ENCODE peak calls at places on chromosomes 12 and 14, in nine cellular contexts. One of them, this sample, is unnamed.

GRCh38 chr12:4267904-4268548 is 5.5 kb upstream of the CCND2 start:
- DNase-seq in PC-3: no peak
- DNase-seq in GM23248: no peak
- DNase-seq in GM23338: no peak
- DNase-seq in OCI-LY7: no peak
- DNase-seq in hepatocyte: no peak
- DNase-seq in HCT116: no peak
- DNase-seq in SK-N-SH: no peak
- DNase-seq in MM.1S: no peak
- DNase-seq in this sample: no peak

GRCh38 chr12:112422531-112422930 is 3.8 kb downstream of the PTPN11 start:
- DNase-seq in PC-3: no peak
- DNase-seq in GM23248: peak
- DNase-seq in GM23338: peak
- DNase-seq in OCI-LY7: no peak
- DNase-seq in hepatocyte: peak
- DNase-seq in HCT116: no peak
- DNase-seq in SK-N-SH: no peak
- DNase-seq in MM.1S: no peak
- DNase-seq in this sample: no peak

GRCh38 chr12:109737111-109737510 is 23.5 kb downstream of the FAM222A start:
- DNase-seq in PC-3: no peak
- DNase-seq in GM23248: no peak
- DNase-seq in GM23338: no peak
- DNase-seq in OCI-LY7: no peak
- DNase-seq in hepatocyte: no peak
- DNase-seq in HCT116: no peak
- DNase-seq in SK-N-SH: no peak
- DNase-seq in MM.1S: no peak
- DNase-seq in this sample: no peak

GRCh38 chr12:56979628-56980027 is 22.2 kb upstream of the RDH16 start:
- DNase-seq in PC-3: no peak
- DNase-seq in GM23248: peak
- DNase-seq in GM23338: no peak
- DNase-seq in OCI-LY7: no peak
- DNase-seq in hepatocyte: no peak
- DNase-seq in HCT116: no peak
- DNase-seq in SK-N-SH: no peak
- DNase-seq in MM.1S: peak
- DNase-seq in this sample: no peak

GRCh38 chr12:14936224-14936861 is 2.0 kb downstream of the ERP27 start:
- DNase-seq in PC-3: no peak
- DNase-seq in GM23248: peak
- DNase-seq in GM23338: peak
- DNase-seq in OCI-LY7: no peak
- DNase-seq in hepatocyte: no peak
- DNase-seq in HCT116: no peak
- DNase-seq in SK-N-SH: no peak
- DNase-seq in MM.1S: no peak
- DNase-seq in this sample: peak

GRCh38 chr12:24993756-24994155 is 44.9 kb upstream of the BCAT1 start:
- DNase-seq in PC-3: no peak
- DNase-seq in GM23248: no peak
- DNase-seq in GM23338: peak
- DNase-seq in OCI-LY7: no peak
- DNase-seq in hepatocyte: no peak
- DNase-seq in HCT116: no peak
- DNase-seq in SK-N-SH: no peak
- DNase-seq in MM.1S: no peak
- DNase-seq in this sample: peak

GRCh38 chr12:9634177-9634803 is 26.6 kb upstream of the KLRB1 start:
- DNase-seq in PC-3: peak
- DNase-seq in GM23248: peak
- DNase-seq in GM23338: peak
- DNase-seq in OCI-LY7: peak
- DNase-seq in hepatocyte: peak
- DNase-seq in HCT116: no peak
- DNase-seq in SK-N-SH: peak
- DNase-seq in MM.1S: peak
- DNase-seq in this sample: peak

GRCh38 chr12:77179515-77179914 is 114.1 kb upstream of the E2F7 start:
- DNase-seq in PC-3: no peak
- DNase-seq in GM23248: no peak
- DNase-seq in GM23338: peak
- DNase-seq in OCI-LY7: no peak
- DNase-seq in hepatocyte: no peak
- DNase-seq in HCT116: no peak
- DNase-seq in SK-N-SH: no peak
- DNase-seq in MM.1S: no peak
- DNase-seq in this sample: no peak

GRCh38 chr12:2686280-2686646 is 108.5 kb upstream of the FKBP4 start:
- DNase-seq in PC-3: no peak
- DNase-seq in GM23248: no peak
- DNase-seq in GM23338: no peak
- DNase-seq in OCI-LY7: no peak
- DNase-seq in hepatocyte: no peak
- DNase-seq in HCT116: no peak
- DNase-seq in SK-N-SH: no peak
- DNase-seq in MM.1S: no peak
- DNase-seq in this sample: no peak

GRCh38 chr12:23885396-23885795 is 64.1 kb downstream of the SOX5 start:
- DNase-seq in PC-3: no peak
- DNase-seq in GM23248: no peak
- DNase-seq in GM23338: no peak
- DNase-seq in OCI-LY7: no peak
- DNase-seq in hepatocyte: no peak
- DNase-seq in HCT116: no peak
- DNase-seq in SK-N-SH: no peak
- DNase-seq in MM.1S: no peak
- DNase-seq in this sample: no peak

GRCh38 chr14:69896972-69897371 is 17.8 kb downstream of the SMOC1 start:
- DNase-seq in PC-3: no peak
- DNase-seq in GM23248: no peak
- DNase-seq in GM23338: no peak
- DNase-seq in OCI-LY7: no peak
- DNase-seq in hepatocyte: no peak
- DNase-seq in HCT116: no peak
- DNase-seq in SK-N-SH: no peak
- DNase-seq in MM.1S: no peak
- DNase-seq in this sample: no peak

GRCh38 chr12:22856120-22856699 is 231.2 kb downstream of the ETNK1 start:
- DNase-seq in PC-3: peak
- DNase-seq in GM23248: peak
- DNase-seq in GM23338: peak
- DNase-seq in OCI-LY7: peak
- DNase-seq in hepatocyte: peak
- DNase-seq in HCT116: peak
- DNase-seq in SK-N-SH: peak
- DNase-seq in MM.1S: peak
- DNase-seq in this sample: peak

GRCh38 chr12:15168279-15168678 is 52.9 kb downstream of the RERG start:
- DNase-seq in PC-3: no peak
- DNase-seq in GM23248: no peak
- DNase-seq in GM23338: no peak
- DNase-seq in OCI-LY7: no peak
- DNase-seq in hepatocyte: no peak
- DNase-seq in HCT116: no peak
- DNase-seq in SK-N-SH: no peak
- DNase-seq in MM.1S: no peak
- DNase-seq in this sample: no peak

GRCh38 chr14:102508410-102508773 is 1.2 kb downstream of the ANKRD9 start:
- DNase-seq in PC-3: peak
- DNase-seq in GM23248: no peak
- DNase-seq in GM23338: no peak
- DNase-seq in OCI-LY7: no peak
- DNase-seq in hepatocyte: peak
- DNase-seq in HCT116: no peak
- DNase-seq in SK-N-SH: no peak
- DNase-seq in MM.1S: no peak
- DNase-seq in this sample: no peak

GRCh38 chr12:100141998-100142850 is 450 bp downstream of the BLTP3B start:
- DNase-seq in PC-3: peak
- DNase-seq in GM23248: peak
- DNase-seq in GM23338: peak
- DNase-seq in OCI-LY7: peak
- DNase-seq in hepatocyte: peak
- DNase-seq in HCT116: no peak
- DNase-seq in SK-N-SH: peak
- DNase-seq in MM.1S: peak
- DNase-seq in this sample: peak

GRCh38 chr12:55034218-55034617 is 14.4 kb downstream of the NEUROD4 start:
- DNase-seq in PC-3: no peak
- DNase-seq in GM23248: no peak
- DNase-seq in GM23338: no peak
- DNase-seq in OCI-LY7: no peak
- DNase-seq in hepatocyte: no peak
- DNase-seq in HCT116: no peak
- DNase-seq in SK-N-SH: no peak
- DNase-seq in MM.1S: no peak
- DNase-seq in this sample: no peak

GRCh38 chr14:64191756-64192155 is 102.4 kb downstream of the ESR2 start:
- DNase-seq in PC-3: peak
- DNase-seq in GM23248: peak
- DNase-seq in GM23338: no peak
- DNase-seq in OCI-LY7: no peak
- DNase-seq in hepatocyte: no peak
- DNase-seq in HCT116: no peak
- DNase-seq in SK-N-SH: no peak
- DNase-seq in MM.1S: no peak
- DNase-seq in this sample: no peak

DNA sequence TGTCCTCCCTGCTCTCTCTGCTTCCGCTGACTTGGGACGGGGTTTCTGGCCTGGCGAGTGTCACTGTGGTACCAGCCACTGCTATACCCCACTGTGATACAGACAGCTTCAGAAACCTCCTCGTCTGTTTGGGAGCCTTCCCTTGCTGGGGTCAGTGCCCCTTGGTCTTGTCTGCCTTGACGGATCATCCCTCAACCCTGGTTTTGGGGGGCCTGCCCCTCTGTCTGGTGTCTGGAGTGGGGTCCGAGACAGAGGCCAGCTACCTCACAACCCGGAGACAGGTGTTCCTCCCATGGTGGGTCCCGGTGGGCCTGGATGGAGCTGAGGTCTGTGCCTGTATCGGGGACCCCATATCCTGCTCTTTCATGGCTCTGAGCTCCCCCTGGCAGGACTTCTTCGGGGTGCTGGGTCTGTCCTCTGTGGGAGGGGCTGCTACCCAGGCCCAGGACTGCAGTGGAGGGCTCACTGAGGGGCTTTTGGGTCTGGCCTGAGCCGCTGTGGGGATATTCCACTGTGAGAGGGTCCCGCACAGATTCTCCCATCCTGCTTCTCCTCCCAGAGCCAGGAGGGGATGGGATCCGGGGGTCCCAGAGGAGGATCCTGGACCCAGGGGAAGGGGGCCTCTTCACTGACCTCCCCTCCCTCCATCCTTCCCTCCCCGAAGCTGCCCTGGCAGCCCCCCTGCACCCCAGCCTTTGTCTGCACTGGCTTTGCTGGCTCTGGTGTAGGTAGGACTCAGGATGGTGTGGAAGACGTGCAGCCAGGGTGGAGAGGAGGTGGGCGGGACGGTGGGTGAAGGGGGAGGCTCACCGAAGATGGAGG is 365.5 kb downstream of the TMEM121 start:
- DNase-seq in PC-3: no peak
- DNase-seq in GM23248: no peak
- DNase-seq in GM23338: no peak
- DNase-seq in OCI-LY7: no peak
- DNase-seq in hepatocyte: no peak
- DNase-seq in HCT116: no peak
- DNase-seq in SK-N-SH: no peak
- DNase-seq in MM.1S: no peak
- DNase-seq in this sample: no peak
- TF ChIP-seq EZH2phosphoT487 in PC-3: no peak
- TF ChIP-seq EZH2phosphoT487 in GM23248: no peak
- TF ChIP-seq EZH2phosphoT487 in GM23338: no peak
- TF ChIP-seq EZH2phosphoT487 in OCI-LY7: no peak
- TF ChIP-seq EZH2phosphoT487 in hepatocyte: no peak
- TF ChIP-seq EZH2phosphoT487 in HCT116: no peak
- TF ChIP-seq EZH2phosphoT487 in SK-N-SH: no peak
- TF ChIP-seq EZH2phosphoT487 in MM.1S: no peak
- TF ChIP-seq EZH2phosphoT487 in this sample: no peak

GRCh38 chr14:23076785-23077408 is 18.0 kb downstream of the ACIN1 start:
- DNase-seq in PC-3: peak
- DNase-seq in GM23248: peak
- DNase-seq in GM23338: peak
- DNase-seq in OCI-LY7: peak
- DNase-seq in hepatocyte: peak
- DNase-seq in HCT116: no peak
- DNase-seq in SK-N-SH: peak
- DNase-seq in MM.1S: no peak
- DNase-seq in this sample: peak
- TF ChIP-seq EZH2phosphoT487 in PC-3: no peak
- TF ChIP-seq EZH2phosphoT487 in GM23248: no peak
- TF ChIP-seq EZH2phosphoT487 in GM23338: no peak
- TF ChIP-seq EZH2phosphoT487 in OCI-LY7: no peak
- TF ChIP-seq EZH2phosphoT487 in hepatocyte: no peak
- TF ChIP-seq EZH2phosphoT487 in HCT116: no peak
- TF ChIP-seq EZH2phosphoT487 in SK-N-SH: no peak
- TF ChIP-seq EZH2phosphoT487 in MM.1S: no peak
- TF ChIP-seq EZH2phosphoT487 in this sample: no peak

GRCh38 chr12:5498081-5498480 is 66.2 kb downstream of the NTF3 start:
- DNase-seq in PC-3: no peak
- DNase-seq in GM23248: peak
- DNase-seq in GM23338: no peak
- DNase-seq in OCI-LY7: no peak
- DNase-seq in hepatocyte: no peak
- DNase-seq in HCT116: no peak
- DNase-seq in SK-N-SH: no peak
- DNase-seq in MM.1S: no peak
- DNase-seq in this sample: no peak
- TF ChIP-seq EZH2phosphoT487 in PC-3: no peak
- TF ChIP-seq EZH2phosphoT487 in GM23248: no peak
- TF ChIP-seq EZH2phosphoT487 in GM23338: no peak
- TF ChIP-seq EZH2phosphoT487 in OCI-LY7: no peak
- TF ChIP-seq EZH2phosphoT487 in hepatocyte: no peak
- TF ChIP-seq EZH2phosphoT487 in HCT116: no peak
- TF ChIP-seq EZH2phosphoT487 in SK-N-SH: no peak
- TF ChIP-seq EZH2phosphoT487 in MM.1S: no peak
- TF ChIP-seq EZH2phosphoT487 in this sample: no peak

DNA sequence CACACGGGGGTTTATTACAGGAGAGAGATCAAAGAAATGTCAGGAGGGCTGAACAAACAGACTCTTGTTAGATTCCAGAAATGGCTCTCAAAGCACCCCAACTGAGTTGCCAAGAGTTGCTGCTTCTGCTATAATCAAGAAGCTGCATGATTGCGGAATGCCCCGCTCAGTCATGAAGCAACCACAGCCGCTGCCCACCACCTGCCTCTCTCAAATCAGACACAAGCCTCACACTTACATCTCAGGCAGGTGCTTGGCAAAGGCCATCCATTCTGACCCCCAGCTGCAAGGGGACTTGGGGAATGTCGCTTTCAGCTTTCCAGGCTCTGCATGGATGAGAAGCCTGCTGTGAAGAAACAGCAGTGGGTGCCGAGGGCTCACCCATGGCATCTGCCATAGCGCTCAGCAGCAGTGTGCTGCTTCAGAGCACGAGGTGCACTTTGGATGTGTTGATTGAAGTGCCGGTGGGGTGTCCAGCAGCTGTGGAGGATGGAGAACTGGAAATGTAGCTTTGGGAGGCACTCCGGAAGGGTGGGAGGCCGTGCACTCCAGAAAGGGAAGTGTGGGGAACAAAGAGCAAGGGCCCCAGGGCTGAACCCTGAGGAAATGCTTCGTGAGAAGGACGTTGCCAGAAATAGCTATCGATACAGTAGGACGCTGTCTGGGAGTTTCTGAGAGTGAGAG is 37.7 kb downstream of the LRRC74A start:
- DNase-seq in PC-3: no peak
- DNase-seq in GM23248: no peak
- DNase-seq in GM23338: no peak
- DNase-seq in OCI-LY7: no peak
- DNase-seq in hepatocyte: no peak
- DNase-seq in HCT116: no peak
- DNase-seq in SK-N-SH: no peak
- DNase-seq in MM.1S: peak
- DNase-seq in this sample: no peak
- TF ChIP-seq EZH2phosphoT487 in PC-3: no peak
- TF ChIP-seq EZH2phosphoT487 in GM23248: no peak
- TF ChIP-seq EZH2phosphoT487 in GM23338: no peak
- TF ChIP-seq EZH2phosphoT487 in OCI-LY7: no peak
- TF ChIP-seq EZH2phosphoT487 in hepatocyte: no peak
- TF ChIP-seq EZH2phosphoT487 in HCT116: no peak
- TF ChIP-seq EZH2phosphoT487 in SK-N-SH: no peak
- TF ChIP-seq EZH2phosphoT487 in MM.1S: no peak
- TF ChIP-seq EZH2phosphoT487 in this sample: no peak